ENCODE peak calls at places on chromosome 20, in nine cellular contexts. H is substantia nigra, J is MCF 10A, L is NCI-H1048, W is fibroblast of pulmonary artery, Z is fibroblast of lung, A is RWPE2, M is activated T-cell treated with anti-CD3 and anti-CD28 coated beads for 1 hour, X is iPS-NIHi11. Q is an unnamed sample.

GRCh38 chr20:650954-651353 is 2.0 kb downstream of the SRXN1 start:
- DNase-seq in H (no peak), J (no peak), L (no peak), W (peak), Z (no peak), A (no peak), M (no peak), X (no peak), Q (no peak)

GRCh38 chr20:14612389-14612788 is 275.0 kb upstream of the FLRT3 start:
- DNase-seq in H (no peak), J (peak), L (no peak), W (peak), Z (peak), A (no peak), M (no peak), X (no peak), Q (no peak)

GRCh38 chr20:32707691-32708581 is 34.2 kb upstream of the C20orf203 start:
- DNase-seq in H (no peak), J (no peak), L (no peak), W (peak), Z (no peak), A (no peak), M (no peak), X (no peak), Q (no peak)

GRCh38 chr20:64277571-64278318 is 22.2 kb downstream of the PCMTD2 start:
- DNase-seq in H (no peak), J (no peak), L (no peak), W (no peak), Z (no peak), A (no peak), M (no peak), X (no peak), Q (no peak)

GRCh38 chr20:20463933-20464374 is 96.0 kb downstream of the INSM1 start:
- DNase-seq in H (no peak), J (no peak), L (peak), W (peak), Z (no peak), A (no peak), M (no peak), X (peak), Q (no peak)

GRCh38 chr20:37670426-37670825 is 23.4 kb upstream of the CTNNBL1 start:
- DNase-seq in H (no peak), J (no peak), L (no peak), W (no peak), Z (no peak), A (no peak), M (no peak), X (no peak), Q (peak)

GRCh38 chr20:41617059-41617921 is 887 bp downstream of the CHD6 start:
- DNase-seq in H (no peak), J (peak), L (no peak), W (peak), Z (peak), A (peak), M (peak), X (peak), Q (peak)

GRCh38 chr20:4805663-4806449 is 84.1 kb downstream of the PRND start:
- DNase-seq in H (no peak), J (no peak), L (no peak), W (no peak), Z (no peak), A (no peak), M (no peak), X (no peak), Q (no peak)

GRCh38 chr20:34114809-34115208 is 2.8 kb upstream of the EIF2S2 start:
- DNase-seq in H (no peak), J (no peak), L (no peak), W (no peak), Z (no peak), A (no peak), M (no peak), X (no peak), Q (no peak)

GRCh38 chr20:972256-972655 is 29.9 kb downstream of the RSPO4 start:
- DNase-seq in H (no peak), J (no peak), L (no peak), W (no peak), Z (no peak), A (no peak), M (no peak), X (no peak), Q (no peak)

GRCh38 chr20:19070681-19071441 is 141.6 kb upstream of the SLC24A3 start:
- DNase-seq in H (no peak), J (no peak), L (no peak), W (no peak), Z (no peak), A (no peak), M (no peak), X (no peak), Q (no peak)

GRCh38 chr20:49397525-49397924 is 84.9 kb downstream of the KCNB1 start:
- DNase-seq in H (no peak), J (peak), L (no peak), W (peak), Z (peak), A (peak), M (no peak), X (no peak), Q (no peak)

GRCh38 chr20:62567246-62568044 is 74.9 kb upstream of the SLCO4A1 start:
- DNase-seq in H (no peak), J (no peak), L (no peak), W (no peak), Z (no peak), A (no peak), M (no peak), X (no peak), Q (no peak)

GRCh38 chr20:47306755-47307370 is 49.6 kb downstream of the ZMYND8 start:
- DNase-seq in H (no peak), J (peak), L (no peak), W (no peak), Z (no peak), A (peak), M (no peak), X (no peak), Q (no peak)

GRCh38 chr20:24764825-24765224 is 184.2 kb upstream of the CST7 start:
- DNase-seq in H (no peak), J (no peak), L (no peak), W (no peak), Z (no peak), A (no peak), M (no peak), X (no peak), Q (no peak)

GRCh38 chr20:23670361-23670760 is 18.5 kb downstream of the CST4 start:
- DNase-seq in H (no peak), J (no peak), L (no peak), W (no peak), Z (no peak), A (no peak), M (no peak), X (no peak), Q (no peak)

GRCh38 chr20:28562510-28562898 is 2695.0 kb upstream of the DEFB115 start:
- DNase-seq in H (no peak), J (peak), L (no peak), W (peak), Z (peak), A (no peak), M (no peak), X (no peak), Q (no peak)

GRCh38 chr20:37615507-37616425 is 78.1 kb upstream of the CTNNBL1 start:
- DNase-seq in H (no peak), J (peak), L (no peak), W (peak), Z (peak), A (no peak), M (peak), X (peak), Q (no peak)

GRCh38 chr20:15706719-15707118 is 866.5 kb downstream of the KIF16B start:
- DNase-seq in H (no peak), J (no peak), L (no peak), W (peak), Z (no peak), A (no peak), M (no peak), X (no peak), Q (no peak)

GRCh38 chr20:17505664-17506517 is 25.3 kb downstream of the BFSP1 start:
- DNase-seq in H (no peak), J (peak), L (no peak), W (peak), Z (peak), A (peak), M (no peak), X (no peak), Q (no peak)

GRCh38 chr20:36439040-36439730 is 102.1 kb upstream of the MYL9 start:
- DNase-seq in H (peak), J (peak), L (peak), W (peak), Z (peak), A (peak), M (peak), X (peak), Q (peak)

GRCh38 chr20:37390891-37391525 is 45.1 kb downstream of the SRC start:
- DNase-seq in H (no peak), J (no peak), L (no peak), W (no peak), Z (no peak), A (peak), M (no peak), X (no peak), Q (no peak)

GRCh38 chr20:17538517-17539170 is 7.5 kb upstream of the BFSP1 start:
- DNase-seq in H (no peak), J (no peak), L (no peak), W (no peak), Z (no peak), A (no peak), M (no peak), X (no peak), Q (no peak)

GRCh38 chr20:62159052-62159451 is 15.5 kb downstream of the SS18L1 start:
- DNase-seq in H (no peak), J (no peak), L (no peak), W (no peak), Z (no peak), A (peak), M (no peak), X (no peak), Q (no peak)

Q was measured in pancreas.